ENCODE peak calls at places on chromosomes 1 and 21, in six cellular contexts. E is K562, N is HepG2, Y is HCT116, K is GM12878, I is WTC11. L is an unnamed sample.

GRCh38 chr1:213388199-213388598 is 337.2 kb downstream of the RPS6KC1 start:
- DNase-seq in E (no peak), N (no peak), Y (no peak), K (no peak), I (no peak), L (no peak)

GRCh38 chr1:7406641-7407546 is 364.2 kb upstream of the VAMP3 start:
- DNase-seq in E (no peak), N (no peak), Y (no peak), K (peak), I (no peak), L (peak)

GRCh38 chr1:19472174-19472573 is 13.2 kb downstream of the CAPZB start:
- DNase-seq in E (no peak), N (no peak), Y (no peak), K (no peak), I (no peak), L (no peak)

GRCh38 chr1:228392111-228392936 is 14.3 kb downstream of the TRIM11 start:
- DNase-seq in E (peak), N (no peak), Y (no peak), K (no peak), I (no peak), L (no peak)

GRCh38 chr1:98991127-98992003 is 13.3 kb downstream of the PLPPR5 start:
- DNase-seq in E (no peak), N (peak), Y (peak), K (peak), I (no peak), L (no peak)

GRCh38 chr1:184854456-184855180 is 100.0 kb upstream of the EDEM3 start:
- DNase-seq in E (no peak), N (no peak), Y (no peak), K (no peak), I (no peak), L (no peak)

GRCh38 chr1:3727042-3727824 is 25.0 kb upstream of the CCDC27 start:
- DNase-seq in E (peak), N (no peak), Y (no peak), K (no peak), I (peak), L (no peak)

GRCh38 chr21:27586326-27586725 is 619.4 kb upstream of the ADAMTS5 start:
- DNase-seq in E (no peak), N (no peak), Y (no peak), K (no peak), I (no peak), L (no peak)

GRCh38 chr1:52435650-52436049 is 31.2 kb downstream of the PRPF38A start:
- DNase-seq in E (no peak), N (peak), Y (no peak), K (no peak), I (no peak), L (no peak)

GRCh38 chr1:107689157-107689556 is 275.8 kb downstream of the VAV3 start:
- DNase-seq in E (no peak), N (no peak), Y (no peak), K (no peak), I (no peak), L (no peak)

GRCh38 chr21:39105836-39106235 is 77.4 kb downstream of the PSMG1 start:
- DNase-seq in E (no peak), N (no peak), Y (no peak), K (no peak), I (no peak), L (no peak)

GRCh38 chr1:32870615-32871363 is at the start of gene FNDC5:
- DNase-seq in E (peak), N (no peak), Y (no peak), K (no peak), I (peak), L (no peak)

DNA sequence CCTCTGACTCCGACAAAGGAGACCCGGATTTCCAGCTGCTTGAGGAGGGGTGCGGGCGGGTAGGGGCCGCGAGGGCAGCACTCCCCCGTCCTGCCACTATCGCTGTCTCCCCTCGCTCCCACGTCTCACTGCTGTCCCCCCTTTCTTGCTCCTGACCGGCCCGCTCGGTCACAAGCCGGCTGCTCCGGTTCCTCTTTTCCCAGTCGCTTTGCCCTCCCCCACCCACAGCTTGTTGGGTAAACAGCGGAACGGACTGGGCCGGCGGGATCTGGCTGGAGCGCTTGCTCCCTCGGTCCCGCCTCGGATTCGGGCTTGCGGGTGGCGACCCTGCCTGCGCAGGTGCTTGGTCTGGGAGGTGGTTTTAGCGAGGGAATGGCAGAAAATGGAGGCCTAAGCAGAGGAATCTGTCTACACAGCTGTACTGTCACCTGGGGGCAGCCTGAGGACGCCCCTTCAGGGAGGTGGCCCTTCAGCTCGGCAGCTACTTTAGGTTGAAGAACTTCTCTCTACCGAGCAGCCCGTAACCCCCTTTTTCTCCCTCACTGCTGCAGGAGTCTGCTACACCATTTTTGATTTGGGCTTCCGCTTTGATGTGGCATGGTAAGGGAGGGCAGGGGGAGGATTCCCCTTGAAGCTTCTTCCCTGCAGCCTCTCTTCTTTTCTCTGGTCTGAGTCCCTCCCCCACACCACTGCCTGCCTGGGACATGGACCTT is 645 bp downstream of the ATP6V0B start:
- DNase-seq in E (peak), N (no peak), Y (no peak), K (no peak), I (peak), L (no peak)
- TF ChIP-seq MAX in E (no peak), N (no peak), Y (no peak), K (no peak), I (no peak), L (no peak)

DNA sequence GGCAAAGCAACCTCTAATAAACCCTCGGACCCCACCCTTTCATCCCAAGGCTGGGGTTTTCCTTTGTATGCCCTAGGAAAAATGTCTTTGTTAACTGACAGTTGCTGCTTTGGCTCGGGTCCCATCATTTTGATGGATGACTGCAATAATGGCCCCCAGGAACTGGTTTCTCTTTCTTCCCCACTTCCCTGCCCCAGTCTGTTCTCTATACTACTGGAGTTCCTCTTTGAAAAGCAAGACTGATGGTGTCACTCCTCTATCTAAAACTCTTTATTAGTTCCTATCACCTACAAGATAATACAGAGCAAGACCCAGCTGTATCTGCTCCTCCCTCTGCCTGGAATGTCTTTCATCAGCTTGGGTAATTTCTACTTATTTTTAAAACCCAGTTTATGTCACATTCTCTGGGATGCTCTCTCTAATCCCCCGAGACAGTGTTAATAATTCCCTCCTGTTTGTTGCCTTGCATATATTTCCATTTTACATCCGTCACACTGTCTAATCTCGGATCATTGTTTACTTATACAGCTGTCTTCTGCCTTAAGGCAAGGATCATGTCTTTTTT is 16.2 kb downstream of the SLAMF1 start:
- DNase-seq in E (no peak), N (no peak), Y (no peak), K (no peak), I (no peak), L (no peak)
- TF ChIP-seq SP1 in E (no peak), N (no peak), Y (no peak), K (no peak), I (no peak), L (no peak)

GRCh38 chr1:152141971-152142584 is 16.9 kb downstream of the RPTN start:
- DNase-seq in E (peak), N (peak), Y (peak), K (no peak), I (peak), L (peak)
- TF ChIP-seq MAX in E (no peak), N (no peak), Y (no peak), K (no peak), I (no peak), L (no peak)

GRCh38 chr1:110898734-110899457 is 25.9 kb downstream of the CD53 start:
- DNase-seq in E (no peak), N (no peak), Y (no peak), K (no peak), I (no peak), L (no peak)

GRCh38 chr1:110899458-110899843 is 26.5 kb downstream of the CD53 start:
- DNase-seq in E (no peak), N (no peak), Y (no peak), K (no peak), I (no peak), L (no peak)

GRCh38 chr1:110897685-110898084 is 24.7 kb downstream of the CD53 start:
- DNase-seq in E (no peak), N (no peak), Y (no peak), K (no peak), I (no peak), L (no peak)

GRCh38 chr1:110893908-110894490 is 21.1 kb downstream of the CD53 start:
- DNase-seq in E (no peak), N (no peak), Y (no peak), K (no peak), I (no peak), L (no peak)

DNA sequence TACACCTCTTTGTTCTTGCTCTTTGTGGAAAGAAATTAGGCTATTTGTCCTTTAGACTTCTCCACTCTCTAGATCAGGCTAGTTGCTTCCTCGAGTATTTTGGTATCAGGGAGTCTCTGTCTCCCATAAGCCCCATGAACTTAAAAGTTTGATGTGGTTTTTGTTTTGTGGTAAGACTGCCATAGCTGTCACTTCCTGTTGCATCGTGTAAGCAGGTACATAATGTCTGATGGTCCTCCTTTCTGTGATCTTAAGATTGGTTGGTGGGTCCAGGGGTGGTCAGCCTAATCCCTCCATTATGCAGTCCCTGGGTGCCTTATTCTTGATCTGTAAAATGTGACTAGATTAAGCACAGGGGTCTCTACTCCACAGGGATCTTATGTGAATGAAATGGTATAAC is 23.1 kb downstream of the CD53 start:
- DNase-seq in E (no peak), N (no peak), Y (no peak), K (no peak), I (no peak), L (no peak)
- TF ChIP-seq SP1 in E (no peak), N (no peak), Y (no peak), K (no peak), I (no peak), L (no peak)

GRCh38 chr1:12173631-12174121 is 6.9 kb downstream of the TNFRSF1B start:
- DNase-seq in E (peak), N (no peak), Y (no peak), K (no peak), I (no peak), L (no peak)
- TF ChIP-seq MAX in E (no peak), N (no peak), Y (no peak), K (no peak), I (no peak), L (no peak)

L was measured in H1.